ENCODE peak calls at places on chromosomes 13 and 19, in ten cellular contexts. D, W, E, A, Q, V, F, S, M and G are unnamed samples.

GRCh38 chr13:99800951-99801350 is 170.6 kb downstream of the ZIC5 start:
- DNase-seq in D (no peak), W (peak), E (no peak), A (no peak), Q (no peak), V (no peak), F (no peak), S (no peak), M (no peak), G (no peak)

GRCh38 chr13:102972191-102972590 is 94.0 kb downstream of the SLC10A2 start:
- DNase-seq in D (no peak), W (no peak), E (no peak), A (no peak), Q (no peak), V (no peak), F (no peak), S (no peak), M (no peak), G (no peak)

GRCh38 chr13:47549219-47549752 is 451.8 kb downstream of the SUCLA2 start:
- DNase-seq in D (no peak), W (no peak), E (no peak), A (no peak), Q (no peak), V (no peak), F (no peak), S (no peak), M (no peak), G (no peak)

GRCh38 chr13:33015791-33016323 is 366 bp upstream of the KL start:
- DNase-seq in D (peak), W (peak), E (no peak), A (no peak), Q (no peak), V (no peak), F (peak), S (no peak), M (no peak), G (no peak)

GRCh38 chr13:30572859-30573275 is 44.9 kb upstream of the USPL1 start:
- DNase-seq in D (no peak), W (no peak), E (peak), A (peak), Q (peak), V (no peak), F (no peak), S (no peak), M (no peak), G (peak)

GRCh38 chr19:13861392-13861713 is 15.6 kb upstream of the NANOS3 start:
- DNase-seq in D (no peak), W (no peak), E (no peak), A (no peak), Q (peak), V (no peak), F (no peak), S (no peak), M (no peak), G (no peak)

GRCh38 chr19:13083627-13084026 is 19.0 kb downstream of the LYL1 start:
- DNase-seq in D (no peak), W (no peak), E (no peak), A (no peak), Q (no peak), V (no peak), F (no peak), S (no peak), M (peak), G (no peak)

GRCh38 chr19:12774588-12775555 is at the start of gene HOOK2:
- DNase-seq in D (peak), W (peak), E (peak), A (peak), Q (no peak), V (peak), F (no peak), S (peak), M (no peak), G (no peak)

GRCh38 chr19:43527860-43528622 is 1.0 kb upstream of the ETHE1 start:
- DNase-seq in D (peak), W (no peak), E (peak), A (no peak), Q (peak), V (no peak), F (no peak), S (peak), M (no peak), G (peak)

GRCh38 chr19:8239528-8240273 is 30.5 kb downstream of the CERS4 start:
- DNase-seq in D (no peak), W (no peak), E (no peak), A (no peak), Q (no peak), V (no peak), F (no peak), S (no peak), M (no peak), G (no peak)

GRCh38 chr19:13995017-13995728 is 10.9 kb downstream of the RFX1 start:
- DNase-seq in D (no peak), W (no peak), E (no peak), A (no peak), Q (peak), V (no peak), F (peak), S (no peak), M (no peak), G (no peak)

GRCh38 chr13:27182844-27183497 is 11.4 kb upstream of the USP12 start:
- DNase-seq in D (peak), W (no peak), E (peak), A (no peak), Q (peak), V (peak), F (peak), S (peak), M (no peak), G (peak)

GRCh38 chr13:46795321-46795720 is 1.6 kb downstream of the ESD start:
- DNase-seq in D (no peak), W (no peak), E (peak), A (no peak), Q (no peak), V (no peak), F (no peak), S (no peak), M (no peak), G (peak)

GRCh38 chr19:2255112-2255845 is 938 bp downstream of the JSRP1 start:
- DNase-seq in D (no peak), W (no peak), E (no peak), A (no peak), Q (no peak), V (no peak), F (no peak), S (no peak), M (no peak), G (no peak)

GRCh38 chr13:46297338-46297737 is 85.6 kb downstream of the LRRC63 start:
- DNase-seq in D (no peak), W (no peak), E (no peak), A (no peak), Q (peak), V (no peak), F (no peak), S (no peak), M (no peak), G (no peak)

GRCh38 chr19:10712754-10713153 is 5.1 kb upstream of the DNM2 start:
- DNase-seq in D (no peak), W (no peak), E (no peak), A (no peak), Q (no peak), V (no peak), F (no peak), S (no peak), M (no peak), G (no peak)

GRCh38 chr19:10712041-10712440 is 5.8 kb upstream of the DNM2 start:
- DNase-seq in D (no peak), W (peak), E (no peak), A (no peak), Q (no peak), V (no peak), F (no peak), S (no peak), M (no peak), G (no peak)

GRCh38 chr19:10707440-10707839 is 6.2 kb downstream of the QTRT1 start:
- DNase-seq in D (no peak), W (no peak), E (no peak), A (no peak), Q (no peak), V (no peak), F (no peak), S (no peak), M (no peak), G (no peak)

GRCh38 chr19:10706990-10707389 is 5.8 kb downstream of the QTRT1 start:
- DNase-seq in D (no peak), W (no peak), E (no peak), A (no peak), Q (no peak), V (no peak), F (no peak), S (no peak), M (no peak), G (no peak)

GRCh38 chr19:10708261-10708660 is 7.0 kb downstream of the QTRT1 start:
- DNase-seq in D (no peak), W (peak), E (no peak), A (no peak), Q (no peak), V (no peak), F (no peak), S (no peak), M (no peak), G (no peak)
- H3K4me3 ChIP-seq in D (no peak), W (no peak), E (no peak), A (no peak), Q (no peak), V (no peak), F (no peak), S (no peak), M (no peak), G (no peak)

GRCh38 chr19:55091126-55091910 is 15.6 kb downstream of the EPS8L1 start:
- DNase-seq in D (no peak), W (peak), E (no peak), A (no peak), Q (no peak), V (no peak), F (no peak), S (no peak), M (no peak), G (no peak)
- H3K4me3 ChIP-seq in D (no peak), W (no peak), E (no peak), A (no peak), Q (no peak), V (no peak), F (no peak), S (no peak), M (no peak), G (no peak)

GRCh38 chr19:39196320-39196719 is 444 bp upstream of the NCCRP1 start:
- DNase-seq in D (no peak), W (peak), E (no peak), A (no peak), Q (no peak), V (no peak), F (no peak), S (no peak), M (no peak), G (no peak)

GRCh38 chr19:39199025-39199424 is 2.3 kb downstream of the NCCRP1 start:
- DNase-seq in D (peak), W (no peak), E (no peak), A (no peak), Q (peak), V (peak), F (no peak), S (no peak), M (peak), G (no peak)

GRCh38 chr19:39197808-39198207 is 1.0 kb downstream of the NCCRP1 start:
- DNase-seq in D (no peak), W (peak), E (peak), A (no peak), Q (no peak), V (no peak), F (no peak), S (no peak), M (no peak), G (no peak)

GRCh38 chr19:39195755-39196154 is 1.0 kb upstream of the NCCRP1 start:
- DNase-seq in D (no peak), W (no peak), E (peak), A (peak), Q (no peak), V (no peak), F (no peak), S (no peak), M (no peak), G (no peak)

DNA sequence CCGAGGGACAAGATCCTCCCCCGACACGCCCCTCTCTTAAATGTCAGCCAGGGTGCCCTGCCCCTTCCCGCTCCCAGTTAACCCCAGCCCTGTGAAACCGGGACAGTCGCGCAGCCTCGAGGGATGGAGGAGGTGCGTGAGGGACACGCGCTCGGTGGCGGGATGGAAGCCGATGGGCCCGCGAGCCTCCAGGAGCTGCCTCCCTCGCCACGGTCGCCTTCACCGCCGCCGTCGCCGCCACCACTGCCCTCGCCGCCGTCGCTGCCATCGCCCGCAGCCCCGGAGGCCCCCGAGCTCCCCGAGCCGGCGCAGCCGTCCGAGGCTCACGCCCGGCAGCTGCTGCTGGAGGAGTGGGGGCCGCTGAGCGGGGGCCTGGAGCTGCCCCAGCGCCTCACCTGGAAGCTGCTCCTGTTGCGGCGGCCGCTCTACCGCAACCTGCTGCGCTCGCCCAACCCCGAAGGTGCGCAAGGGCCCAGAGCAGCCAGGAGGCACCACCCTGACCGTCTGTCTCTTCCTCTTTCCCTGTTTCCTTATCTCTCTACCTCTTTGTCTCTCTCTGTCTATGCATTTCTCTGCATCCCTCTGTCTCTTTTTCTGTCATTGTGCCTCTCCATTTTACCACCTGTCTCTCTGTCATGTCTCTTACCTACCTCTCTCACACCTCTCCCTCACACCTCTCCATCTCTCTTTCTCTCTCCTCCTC is at the start of gene NCCRP1:
- DNase-seq in D (no peak), W (peak), E (no peak), A (no peak), Q (no peak), V (peak), F (no peak), S (no peak), M (no peak), G (no peak)
- H3K4me3 ChIP-seq in D (no peak), W (no peak), E (peak), A (no peak), Q (no peak), V (no peak), F (no peak), S (no peak), M (no peak), G (no peak)

DNA sequence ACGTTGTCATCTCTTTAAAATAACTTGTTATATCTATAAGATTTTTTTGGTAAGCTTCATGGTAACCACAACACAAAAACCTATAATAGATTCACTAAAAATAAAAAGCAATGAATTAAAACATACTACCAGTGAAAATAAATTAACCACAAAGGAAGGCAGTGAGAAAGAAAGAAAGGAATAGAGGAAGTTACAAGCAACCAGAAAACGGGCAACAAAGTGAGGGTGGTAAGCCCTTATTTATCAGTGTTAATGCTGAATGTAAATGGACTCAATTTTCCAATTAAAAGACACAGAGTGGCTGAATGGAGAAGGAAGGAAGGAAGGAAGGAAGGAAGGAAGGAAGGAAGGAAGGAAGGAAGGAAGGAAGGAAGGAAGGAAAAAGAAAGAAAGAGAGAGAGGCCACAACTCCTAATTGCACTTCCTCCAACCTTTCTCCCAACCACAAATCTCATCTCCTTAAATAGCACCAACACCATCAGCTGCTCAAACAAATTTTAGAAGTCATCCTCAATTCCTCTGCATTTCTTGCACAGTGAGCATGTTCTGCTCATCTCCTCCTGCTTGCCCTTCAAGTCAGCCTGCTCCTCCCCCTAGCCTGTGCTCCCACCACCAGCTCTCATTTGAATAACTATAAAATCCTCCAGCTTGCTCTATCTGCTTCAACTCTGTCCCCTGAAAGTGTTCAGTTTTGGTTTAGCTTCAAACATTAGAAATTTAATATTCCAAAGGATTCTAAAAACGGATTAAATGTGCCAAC is 48.6 kb downstream of the CCNA1 start:
- DNase-seq in D (no peak), W (no peak), E (no peak), A (no peak), Q (no peak), V (no peak), F (no peak), S (no peak), M (no peak), G (peak)
- H3K4me3 ChIP-seq in D (no peak), W (no peak), E (no peak), A (no peak), Q (no peak), V (no peak), F (no peak), S (no peak), M (no peak), G (no peak)

DNA sequence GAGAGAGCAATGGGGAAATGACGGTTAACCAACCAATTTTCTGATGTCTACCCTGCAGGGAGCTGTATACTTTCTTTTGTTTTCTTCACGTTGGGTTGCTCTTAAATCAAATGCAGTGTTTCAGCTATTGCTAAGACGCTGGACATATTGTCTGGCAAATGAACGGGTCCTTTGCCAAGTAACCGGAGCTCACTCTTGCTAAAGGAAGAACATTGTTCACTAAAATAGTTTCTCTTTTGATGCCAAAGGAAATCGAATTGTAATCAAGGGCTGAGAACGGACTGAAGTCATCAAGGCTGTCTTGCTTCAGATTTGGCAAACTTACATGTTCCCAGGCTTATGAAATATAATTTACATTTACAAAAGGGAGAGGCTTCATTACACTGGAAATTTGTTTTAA is 142.3 kb upstream of the ARGLU1 start:
- DNase-seq in D (peak), W (no peak), E (no peak), A (no peak), Q (peak), V (no peak), F (no peak), S (no peak), M (no peak), G (no peak)
- H3K4me3 ChIP-seq in D (no peak), W (no peak), E (no peak), A (no peak), Q (no peak), V (no peak), F (peak), S (peak), M (peak), G (no peak)

GRCh38 chr19:5097959-5098623 is 129.2 kb downstream of the KDM4B start:
- DNase-seq in D (no peak), W (no peak), E (no peak), A (no peak), Q (no peak), V (no peak), F (no peak), S (no peak), M (no peak), G (peak)
- H3K4me3 ChIP-seq in D (no peak), W (no peak), E (no peak), A (no peak), Q (no peak), V (no peak), F (no peak), S (no peak), M (no peak), G (no peak)

GRCh38 chr19:18605546-18606280 is 886 bp downstream of the CRLF1 start:
- DNase-seq in D (no peak), W (peak), E (no peak), A (no peak), Q (no peak), V (peak), F (no peak), S (no peak), M (no peak), G (no peak)
- H3K4me3 ChIP-seq in D (no peak), W (no peak), E (no peak), A (no peak), Q (peak), V (no peak), F (peak), S (peak), M (peak), G (no peak)

DNA sequence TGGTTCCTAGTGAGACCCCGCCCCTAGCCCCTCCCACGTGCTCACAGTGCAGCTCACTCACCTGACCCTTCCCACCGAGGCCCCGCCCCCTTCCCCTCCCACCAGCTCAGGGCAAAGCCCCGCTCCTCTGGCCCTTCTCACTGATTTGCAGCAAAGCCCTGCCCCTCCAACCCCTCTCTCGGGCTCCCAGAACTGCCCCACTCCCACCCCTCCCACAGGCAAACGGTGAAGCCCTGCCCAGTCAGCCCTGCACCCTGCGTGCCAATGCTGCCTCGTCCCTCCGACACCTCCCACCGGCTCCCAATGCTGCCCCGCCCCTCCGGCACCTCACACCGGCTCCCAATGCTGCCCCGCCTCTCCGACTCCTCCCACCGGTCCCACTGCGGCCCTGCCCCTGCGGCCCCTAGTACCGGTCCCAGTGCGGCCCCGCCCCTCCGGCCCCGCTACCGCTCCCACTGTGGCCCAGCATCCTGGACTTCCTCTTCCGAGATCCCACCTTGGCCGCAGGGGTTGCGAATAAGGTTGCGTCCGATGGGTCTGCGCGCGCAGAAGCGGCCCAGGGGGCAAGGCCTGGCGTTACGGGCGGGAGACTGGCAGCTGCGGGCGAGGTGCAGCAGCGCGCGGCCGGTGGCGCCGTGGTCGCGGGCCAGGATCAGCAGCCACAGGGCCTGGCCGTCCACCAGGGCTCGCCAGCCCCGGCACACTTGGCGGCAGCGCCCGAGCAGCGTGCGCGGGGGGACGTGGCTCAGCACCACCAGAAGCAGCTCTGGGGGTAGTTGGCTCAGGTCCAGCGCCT is 783 bp downstream of the FBXO27 start:
- DNase-seq in D (peak), W (peak), E (peak), A (peak), Q (peak), V (peak), F (peak), S (peak), M (peak), G (peak)
- H3K4me3 ChIP-seq in D (peak), W (peak), E (peak), A (peak), Q (peak), V (peak), F (peak), S (peak), M (peak), G (no peak)

GRCh38 chr19:46411088-46412033 is 2.0 kb downstream of the CCDC8 start:
- DNase-seq in D (no peak), W (no peak), E (no peak), A (no peak), Q (no peak), V (no peak), F (no peak), S (no peak), M (no peak), G (no peak)

GRCh38 chr19:46410205-46411087 is 2.9 kb downstream of the CCDC8 start:
- DNase-seq in D (no peak), W (no peak), E (no peak), A (no peak), Q (no peak), V (no peak), F (no peak), S (no peak), M (no peak), G (peak)

GRCh38 chr19:46407891-46408426 is 5.4 kb downstream of the CCDC8 start:
- DNase-seq in D (no peak), W (peak), E (no peak), A (no peak), Q (no peak), V (no peak), F (no peak), S (no peak), M (no peak), G (no peak)

GRCh38 chr19:46409146-46409545 is 4.2 kb downstream of the CCDC8 start:
- DNase-seq in D (no peak), W (peak), E (no peak), A (no peak), Q (no peak), V (no peak), F (no peak), S (no peak), M (no peak), G (no peak)

GRCh38 chr19:46408611-46409039 is 4.7 kb downstream of the CCDC8 start:
- DNase-seq in D (peak), W (peak), E (peak), A (no peak), Q (no peak), V (no peak), F (peak), S (peak), M (no peak), G (peak)
- H3K4me3 ChIP-seq in D (peak), W (peak), E (no peak), A (no peak), Q (no peak), V (no peak), F (peak), S (no peak), M (no peak), G (no peak)